ENCODE peak calls at places on chromosomes 12 and 14, in four cellular contexts. One of them, this sample, is unnamed.

GRCh38 chr12:127774828-127775227 is 492.1 kb upstream of the TMEM132C start:
- DNase-seq in PC-3: no peak
- DNase-seq in SK-N-SH: no peak
- DNase-seq in OCI-LY7: no peak
- DNase-seq in this sample: no peak

GRCh38 chr14:68307769-68308168 is 485.1 kb downstream of the ZFP36L1 start:
- DNase-seq in OCI-LY7: no peak
- DNase-seq in PC-3: no peak
- DNase-seq in SK-N-SH: no peak
- DNase-seq in this sample: no peak

GRCh38 chr12:26239508-26240328 is 44.3 kb downstream of the SSPN start:
- DNase-seq in PC-3: peak
- DNase-seq in OCI-LY7: no peak
- DNase-seq in SK-N-SH: no peak
- DNase-seq in this sample: no peak

GRCh38 chr14:30196861-30197260 is 269.2 kb upstream of the PRKD1 start:
- DNase-seq in PC-3: no peak
- DNase-seq in OCI-LY7: no peak
- DNase-seq in SK-N-SH: no peak
- DNase-seq in this sample: no peak

GRCh38 chr12:4025420-4026358 is 152.5 kb upstream of the PARP11 start:
- DNase-seq in PC-3: no peak
- DNase-seq in OCI-LY7: no peak
- DNase-seq in SK-N-SH: no peak
- DNase-seq in this sample: peak

GRCh38 chr14:104367811-104368750 is 211.5 kb upstream of the C14orf180 start:
- DNase-seq in OCI-LY7: no peak
- DNase-seq in SK-N-SH: peak
- DNase-seq in PC-3: no peak
- DNase-seq in this sample: no peak

GRCh38 chr12:115223322-115223721 is 539.3 kb upstream of the TBX3 start:
- DNase-seq in PC-3: peak
- DNase-seq in SK-N-SH: no peak
- DNase-seq in OCI-LY7: no peak
- DNase-seq in this sample: no peak

GRCh38 chr12:132029503-132030300 is 80.0 kb downstream of the EP400 start:
- DNase-seq in OCI-LY7: no peak
- DNase-seq in PC-3: peak
- DNase-seq in SK-N-SH: no peak
- DNase-seq in this sample: no peak

GRCh38 chr12:29329411-29329810 is 51.6 kb downstream of the ERGIC2 start:
- DNase-seq in PC-3: no peak
- DNase-seq in OCI-LY7: no peak
- DNase-seq in SK-N-SH: no peak
- DNase-seq in this sample: no peak

GRCh38 chr14:36517242-36518030 is 2.6 kb downstream of the NKX2-1 start:
- DNase-seq in PC-3: no peak
- DNase-seq in SK-N-SH: peak
- DNase-seq in OCI-LY7: no peak
- DNase-seq in this sample: peak

GRCh38 chr14:53430870-53431269 is 277.7 kb upstream of the DDHD1 start:
- DNase-seq in OCI-LY7: no peak
- DNase-seq in PC-3: peak
- DNase-seq in SK-N-SH: no peak
- DNase-seq in this sample: no peak

GRCh38 chr12:69906411-69907216 is 81.6 kb downstream of the MYRFL start:
- DNase-seq in OCI-LY7: peak
- DNase-seq in SK-N-SH: no peak
- DNase-seq in PC-3: no peak
- DNase-seq in this sample: no peak

GRCh38 chr12:75892779-75893408 is 138.7 kb downstream of the PHLDA1 start:
- DNase-seq in OCI-LY7: no peak
- DNase-seq in SK-N-SH: no peak
- DNase-seq in PC-3: peak
- DNase-seq in this sample: no peak

GRCh38 chr12:114166360-114166759 is 200.2 kb upstream of the RBM19 start:
- DNase-seq in SK-N-SH: peak
- DNase-seq in PC-3: peak
- DNase-seq in OCI-LY7: peak
- DNase-seq in this sample: peak

GRCh38 chr14:56730468-56731145 is 79.7 kb downstream of the OTX2 start:
- DNase-seq in OCI-LY7: no peak
- DNase-seq in PC-3: no peak
- DNase-seq in SK-N-SH: no peak
- DNase-seq in this sample: peak

GRCh38 chr14:91229743-91230200 is 14.7 kb downstream of the GPR68 start:
- DNase-seq in OCI-LY7: peak
- DNase-seq in SK-N-SH: no peak
- DNase-seq in PC-3: peak
- DNase-seq in this sample: no peak

GRCh38 chr12:82486524-82487235 is 128.4 kb downstream of the METTL25 start:
- DNase-seq in OCI-LY7: no peak
- DNase-seq in SK-N-SH: no peak
- DNase-seq in PC-3: peak
- DNase-seq in this sample: no peak

GRCh38 chr12:15244341-15244740 is 23.1 kb upstream of the RERG start:
- DNase-seq in SK-N-SH: no peak
- DNase-seq in OCI-LY7: no peak
- DNase-seq in PC-3: no peak
- DNase-seq in this sample: no peak

GRCh38 chr12:116257213-116257612 is 20.3 kb downstream of the MED13L start:
- DNase-seq in PC-3: no peak
- DNase-seq in SK-N-SH: no peak
- DNase-seq in OCI-LY7: no peak
- DNase-seq in this sample: no peak

GRCh38 chr12:94074970-94075695 is 73.2 kb upstream of the PLXNC1 start:
- DNase-seq in SK-N-SH: peak
- DNase-seq in PC-3: peak
- DNase-seq in OCI-LY7: peak
- DNase-seq in this sample: peak

GRCh38 chr12:46524778-46525177 is 152.2 kb upstream of the SLC38A2 start:
- DNase-seq in SK-N-SH: peak
- DNase-seq in OCI-LY7: no peak
- DNase-seq in PC-3: no peak
- DNase-seq in this sample: no peak

GRCh38 chr12:12954878-12955625 is 3.1 kb upstream of the GPRC5D start:
- DNase-seq in SK-N-SH: no peak
- DNase-seq in PC-3: no peak
- DNase-seq in OCI-LY7: no peak
- DNase-seq in this sample: no peak

GRCh38 chr14:77204457-77204796 is 22.8 kb downstream of the TMEM63C start:
- DNase-seq in OCI-LY7: no peak
- DNase-seq in SK-N-SH: no peak
- DNase-seq in PC-3: peak
- DNase-seq in this sample: no peak

GRCh38 chr14:105993814-105994213 is 467.4 kb downstream of the TMEM121 start:
- DNase-seq in SK-N-SH: no peak
- DNase-seq in PC-3: no peak
- DNase-seq in OCI-LY7: no peak
- DNase-seq in this sample: no peak

GRCh38 chr12:72986963-72987362 is 714.8 kb downstream of the TRHDE start:
- DNase-seq in PC-3: no peak
- DNase-seq in SK-N-SH: no peak
- DNase-seq in OCI-LY7: no peak
- DNase-seq in this sample: no peak

GRCh38 chr12:92740421-92740820 is 37.6 kb downstream of the PLEKHG7 start:
- DNase-seq in OCI-LY7: no peak
- DNase-seq in SK-N-SH: no peak
- DNase-seq in PC-3: no peak
- DNase-seq in this sample: no peak

GRCh38 chr12:34406996-34407300 is 384.7 kb downstream of the ALG10 start:
- DNase-seq in PC-3: no peak
- DNase-seq in OCI-LY7: no peak
- DNase-seq in SK-N-SH: no peak
- DNase-seq in this sample: no peak

GRCh38 chr14:50061664-50062437 is 54.5 kb downstream of the VCPKMT start:
- DNase-seq in PC-3: peak
- DNase-seq in OCI-LY7: peak
- DNase-seq in SK-N-SH: peak
- DNase-seq in this sample: no peak

GRCh38 chr12:3727877-3728632 is 24.9 kb downstream of the CRACR2A start:
- DNase-seq in SK-N-SH: no peak
- DNase-seq in PC-3: no peak
- DNase-seq in OCI-LY7: no peak
- DNase-seq in this sample: peak

GRCh38 chr14:104942586-104942985 is 17.9 kb downstream of the PLD4 start:
- DNase-seq in SK-N-SH: no peak
- DNase-seq in PC-3: no peak
- DNase-seq in OCI-LY7: no peak
- DNase-seq in this sample: no peak

GRCh38 chr12:3568695-3569094 is 77.7 kb downstream of the PRMT8 start:
- DNase-seq in OCI-LY7: no peak
- DNase-seq in PC-3: no peak
- DNase-seq in SK-N-SH: no peak
- DNase-seq in this sample: no peak

GRCh38 chr12:121799175-121799841 is 4.5 kb upstream of the SETD1B start:
- DNase-seq in OCI-LY7: peak
- DNase-seq in PC-3: peak
- DNase-seq in SK-N-SH: peak
- DNase-seq in this sample: peak

GRCh38 chr14:104267895-104268294 is 129.5 kb downstream of the KIF26A start:
- DNase-seq in OCI-LY7: no peak
- DNase-seq in PC-3: no peak
- DNase-seq in SK-N-SH: no peak
- DNase-seq in this sample: no peak

GRCh38 chr12:39145175-39145999 is 240.0 kb upstream of the CPNE8 start:
- DNase-seq in SK-N-SH: peak
- DNase-seq in OCI-LY7: no peak
- DNase-seq in PC-3: peak
- DNase-seq in this sample: peak

GRCh38 chr14:60553855-60554254 is 44.9 kb downstream of the SIX6 start:
- DNase-seq in PC-3: no peak
- DNase-seq in SK-N-SH: no peak
- DNase-seq in OCI-LY7: no peak
- DNase-seq in this sample: no peak

GRCh38 chr14:90281261-90281660 is 24.9 kb downstream of the PSMC1 start:
- DNase-seq in OCI-LY7: no peak
- DNase-seq in PC-3: peak
- DNase-seq in SK-N-SH: no peak
- DNase-seq in this sample: no peak

DNA sequence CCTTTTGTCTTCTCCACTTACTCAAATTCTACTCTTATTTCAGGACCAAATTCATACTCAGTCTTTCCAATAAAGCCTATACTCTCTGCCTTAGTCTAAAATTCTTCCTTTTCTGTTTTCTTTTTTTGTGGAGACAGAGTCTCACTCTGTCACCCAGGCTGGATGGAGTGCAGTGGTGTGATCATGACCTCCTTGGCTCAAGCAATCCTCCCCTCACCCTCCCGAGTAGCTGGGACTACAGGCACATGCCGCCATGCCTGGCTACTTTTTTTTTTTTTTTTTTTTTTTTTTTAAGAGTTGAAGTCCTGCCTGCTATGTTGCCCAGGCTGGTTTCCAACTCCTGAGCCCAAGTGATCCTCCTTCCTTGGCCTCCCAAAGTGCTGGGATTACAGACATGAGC is 11.9 kb downstream of the SRP54 start:
- DNase-seq in PC-3: no peak
- DNase-seq in OCI-LY7: no peak
- DNase-seq in SK-N-SH: no peak
- DNase-seq in this sample: no peak
- TF ChIP-seq EZH2phosphoT487 in PC-3: no peak
- TF ChIP-seq EZH2phosphoT487 in OCI-LY7: no peak
- TF ChIP-seq EZH2phosphoT487 in SK-N-SH: no peak
- TF ChIP-seq EZH2phosphoT487 in this sample: no peak

GRCh38 chr12:27500546-27500945 is 23.5 kb upstream of the PPFIBP1 start:
- DNase-seq in PC-3: no peak
- DNase-seq in OCI-LY7: no peak
- DNase-seq in SK-N-SH: no peak
- DNase-seq in this sample: no peak
- TF ChIP-seq EZH2phosphoT487 in PC-3: no peak
- TF ChIP-seq EZH2phosphoT487 in OCI-LY7: no peak
- TF ChIP-seq EZH2phosphoT487 in SK-N-SH: no peak
- TF ChIP-seq EZH2phosphoT487 in this sample: no peak

GRCh38 chr14:31927348-31927826 is 149.7 kb upstream of the ARHGAP5 start:
- DNase-seq in OCI-LY7: no peak
- DNase-seq in SK-N-SH: no peak
- DNase-seq in PC-3: peak
- DNase-seq in this sample: peak
- TF ChIP-seq EZH2phosphoT487 in OCI-LY7: no peak
- TF ChIP-seq EZH2phosphoT487 in SK-N-SH: no peak
- TF ChIP-seq EZH2phosphoT487 in PC-3: no peak
- TF ChIP-seq EZH2phosphoT487 in this sample: no peak

GRCh38 chr12:6285532-6286306 is 24.8 kb upstream of the PLEKHG6 start:
- DNase-seq in OCI-LY7: no peak
- DNase-seq in PC-3: peak
- DNase-seq in SK-N-SH: no peak
- DNase-seq in this sample: no peak
- TF ChIP-seq EZH2phosphoT487 in OCI-LY7: no peak
- TF ChIP-seq EZH2phosphoT487 in PC-3: no peak
- TF ChIP-seq EZH2phosphoT487 in SK-N-SH: no peak
- TF ChIP-seq EZH2phosphoT487 in this sample: no peak

GRCh38 chr12:89134213-89134770 is 218.0 kb downstream of the DUSP6 start:
- DNase-seq in OCI-LY7: no peak
- DNase-seq in SK-N-SH: no peak
- DNase-seq in PC-3: no peak
- DNase-seq in this sample: no peak

GRCh38 chr12:89126712-89127111 is 225.6 kb downstream of the DUSP6 start:
- DNase-seq in SK-N-SH: no peak
- DNase-seq in OCI-LY7: no peak
- DNase-seq in PC-3: no peak
- DNase-seq in this sample: no peak

DNA sequence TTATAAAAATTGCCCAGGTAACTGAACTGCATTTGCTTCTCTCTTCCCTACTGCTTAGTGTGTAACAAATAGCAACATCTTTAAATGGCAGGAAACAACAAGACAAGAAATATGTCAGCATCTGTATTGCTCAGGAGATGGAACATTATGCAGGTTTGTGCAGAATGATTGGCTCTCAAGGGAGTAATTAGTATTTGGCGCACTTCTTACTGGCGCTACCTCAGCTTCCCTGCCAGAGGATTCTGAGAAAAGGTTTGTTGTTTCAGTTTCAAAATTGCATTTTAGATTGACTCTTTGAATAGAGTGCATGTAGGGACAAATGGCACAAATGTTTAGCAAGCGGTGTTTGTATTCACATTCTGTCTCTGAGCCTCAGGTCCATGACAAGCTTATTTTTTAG is 222.8 kb downstream of the DUSP6 start:
- DNase-seq in OCI-LY7: no peak
- DNase-seq in PC-3: no peak
- DNase-seq in SK-N-SH: no peak
- DNase-seq in this sample: no peak
- TF ChIP-seq EZH2phosphoT487 in OCI-LY7: no peak
- TF ChIP-seq EZH2phosphoT487 in PC-3: no peak
- TF ChIP-seq EZH2phosphoT487 in SK-N-SH: no peak
- TF ChIP-seq EZH2phosphoT487 in this sample: no peak

GRCh38 chr12:120669055-120669828 is 17.7 kb upstream of the MLEC start:
- DNase-seq in SK-N-SH: peak
- DNase-seq in OCI-LY7: peak
- DNase-seq in PC-3: peak
- DNase-seq in this sample: peak
- TF ChIP-seq EZH2phosphoT487 in SK-N-SH: no peak
- TF ChIP-seq EZH2phosphoT487 in OCI-LY7: no peak
- TF ChIP-seq EZH2phosphoT487 in PC-3: no peak
- TF ChIP-seq EZH2phosphoT487 in this sample: no peak

This sample was measured in neural progenitor cell.